ENCODE peak calls at places on chromosome 22, in seven cellular contexts. One of them, this sample, is unnamed.

GRCh38 chr22:27718186-27719032 is 83.1 kb downstream of the MN1 start:
- DNase-seq in tibial artery: peak
- DNase-seq in epithelial cell of esophagus: peak
- DNase-seq in heart left ventricle: peak
- DNase-seq in cardiac fibroblast: peak
- DNase-seq in AG04450: peak
- DNase-seq in thoracic aorta: peak
- DNase-seq in this sample: peak

GRCh38 chr22:38074181-38075104 is 9.5 kb downstream of the SLC16A8 start:
- DNase-seq in thoracic aorta: no peak
- DNase-seq in epithelial cell of esophagus: peak
- DNase-seq in cardiac fibroblast: peak
- DNase-seq in tibial artery: no peak
- DNase-seq in heart left ventricle: no peak
- DNase-seq in AG04450: peak
- DNase-seq in this sample: no peak

GRCh38 chr22:22195265-22196017 is 49.1 kb upstream of the VPREB1 start:
- DNase-seq in cardiac fibroblast: peak
- DNase-seq in tibial artery: peak
- DNase-seq in thoracic aorta: no peak
- DNase-seq in epithelial cell of esophagus: peak
- DNase-seq in heart left ventricle: peak
- DNase-seq in AG04450: no peak
- DNase-seq in this sample: peak

GRCh38 chr22:30243671-30244465 is 2.7 kb downstream of the LIF start:
- DNase-seq in cardiac fibroblast: no peak
- DNase-seq in tibial artery: no peak
- DNase-seq in heart left ventricle: no peak
- DNase-seq in AG04450: no peak
- DNase-seq in thoracic aorta: no peak
- DNase-seq in epithelial cell of esophagus: no peak
- DNase-seq in this sample: no peak

GRCh38 chr22:32852346-32853251 is 51.1 kb downstream of the TIMP3 start:
- DNase-seq in AG04450: no peak
- DNase-seq in heart left ventricle: peak
- DNase-seq in cardiac fibroblast: peak
- DNase-seq in tibial artery: peak
- DNase-seq in epithelial cell of esophagus: no peak
- DNase-seq in thoracic aorta: peak
- DNase-seq in this sample: no peak

GRCh38 chr22:31144223-31144622 is 3.9 kb upstream of the PLA2G3 start:
- DNase-seq in cardiac fibroblast: no peak
- DNase-seq in heart left ventricle: no peak
- DNase-seq in AG04450: no peak
- DNase-seq in tibial artery: no peak
- DNase-seq in epithelial cell of esophagus: peak
- DNase-seq in thoracic aorta: no peak
- DNase-seq in this sample: no peak

GRCh38 chr22:36816338-36816634 is 549 bp downstream of the PVALB start:
- DNase-seq in tibial artery: no peak
- DNase-seq in heart left ventricle: no peak
- DNase-seq in cardiac fibroblast: no peak
- DNase-seq in AG04450: no peak
- DNase-seq in epithelial cell of esophagus: no peak
- DNase-seq in thoracic aorta: no peak
- DNase-seq in this sample: no peak

GRCh38 chr22:38871360-38872171 is 450 bp downstream of the CBX6 start:
- DNase-seq in cardiac fibroblast: no peak
- DNase-seq in AG04450: no peak
- DNase-seq in epithelial cell of esophagus: no peak
- DNase-seq in tibial artery: no peak
- DNase-seq in heart left ventricle: no peak
- DNase-seq in thoracic aorta: no peak
- DNase-seq in this sample: no peak

GRCh38 chr22:44261861-44262595 is 50.7 kb downstream of the SHISAL1 start:
- DNase-seq in heart left ventricle: peak
- DNase-seq in cardiac fibroblast: peak
- DNase-seq in AG04450: no peak
- DNase-seq in thoracic aorta: no peak
- DNase-seq in epithelial cell of esophagus: no peak
- DNase-seq in tibial artery: peak
- DNase-seq in this sample: no peak

GRCh38 chr22:42844756-42845155 is 12.3 kb downstream of the ARFGAP3 start:
- DNase-seq in heart left ventricle: no peak
- DNase-seq in cardiac fibroblast: peak
- DNase-seq in epithelial cell of esophagus: peak
- DNase-seq in thoracic aorta: no peak
- DNase-seq in AG04450: no peak
- DNase-seq in tibial artery: no peak
- DNase-seq in this sample: no peak

GRCh38 chr22:48888466-48889208 is 939.0 kb downstream of the BRD1 start:
- DNase-seq in tibial artery: peak
- DNase-seq in epithelial cell of esophagus: no peak
- DNase-seq in thoracic aorta: no peak
- DNase-seq in heart left ventricle: no peak
- DNase-seq in cardiac fibroblast: no peak
- DNase-seq in AG04450: no peak
- DNase-seq in this sample: no peak

GRCh38 chr22:49198705-49199084 is 629.0 kb downstream of the BRD1 start:
- DNase-seq in epithelial cell of esophagus: no peak
- DNase-seq in tibial artery: peak
- DNase-seq in thoracic aorta: no peak
- DNase-seq in AG04450: no peak
- DNase-seq in cardiac fibroblast: no peak
- DNase-seq in heart left ventricle: peak
- DNase-seq in this sample: no peak

GRCh38 chr22:37623075-37624016 is 14.7 kb downstream of the GGA1 start:
- DNase-seq in heart left ventricle: peak
- DNase-seq in tibial artery: no peak
- DNase-seq in AG04450: no peak
- DNase-seq in cardiac fibroblast: peak
- DNase-seq in epithelial cell of esophagus: peak
- DNase-seq in thoracic aorta: no peak
- DNase-seq in this sample: no peak

GRCh38 chr22:31106651-31107205 is 640 bp downstream of the SELENOM start:
- DNase-seq in thoracic aorta: no peak
- DNase-seq in epithelial cell of esophagus: peak
- DNase-seq in heart left ventricle: peak
- DNase-seq in tibial artery: peak
- DNase-seq in AG04450: no peak
- DNase-seq in cardiac fibroblast: peak
- DNase-seq in this sample: no peak

GRCh38 chr22:19579113-19579811 is 55.1 kb upstream of the CLDN5 start:
- DNase-seq in tibial artery: no peak
- DNase-seq in heart left ventricle: no peak
- DNase-seq in thoracic aorta: no peak
- DNase-seq in AG04450: no peak
- DNase-seq in epithelial cell of esophagus: no peak
- DNase-seq in cardiac fibroblast: no peak
- DNase-seq in this sample: no peak

GRCh38 chr22:26672060-26672471 is 14.7 kb downstream of the MIAT start:
- DNase-seq in heart left ventricle: no peak
- DNase-seq in AG04450: no peak
- DNase-seq in tibial artery: no peak
- DNase-seq in cardiac fibroblast: no peak
- DNase-seq in thoracic aorta: no peak
- DNase-seq in epithelial cell of esophagus: no peak
- DNase-seq in this sample: no peak
- H3K4me3 ChIP-seq in heart left ventricle: peak
- H3K4me3 ChIP-seq in AG04450: peak
- H3K4me3 ChIP-seq in tibial artery: peak
- H3K4me3 ChIP-seq in cardiac fibroblast: no peak
- H3K4me3 ChIP-seq in thoracic aorta: peak
- H3K4me3 ChIP-seq in epithelial cell of esophagus: peak
- H3K4me3 ChIP-seq in this sample: peak

GRCh38 chr22:50306753-50307749 is at the start of gene PLXNB2:
- DNase-seq in cardiac fibroblast: peak
- DNase-seq in epithelial cell of esophagus: peak
- DNase-seq in heart left ventricle: peak
- DNase-seq in AG04450: peak
- DNase-seq in thoracic aorta: no peak
- DNase-seq in tibial artery: peak
- DNase-seq in this sample: no peak

GRCh38 chr22:50303848-50304527 is 3.5 kb downstream of the PLXNB2 start:
- DNase-seq in thoracic aorta: no peak
- DNase-seq in heart left ventricle: peak
- DNase-seq in epithelial cell of esophagus: peak
- DNase-seq in AG04450: no peak
- DNase-seq in cardiac fibroblast: no peak
- DNase-seq in tibial artery: peak
- DNase-seq in this sample: no peak

GRCh38 chr22:50305658-50306566 is 1.5 kb downstream of the PLXNB2 start:
- DNase-seq in cardiac fibroblast: peak
- DNase-seq in thoracic aorta: peak
- DNase-seq in epithelial cell of esophagus: peak
- DNase-seq in heart left ventricle: peak
- DNase-seq in tibial artery: peak
- DNase-seq in AG04450: peak
- DNase-seq in this sample: peak

GRCh38 chr22:50304528-50305392 is 2.7 kb downstream of the PLXNB2 start:
- DNase-seq in cardiac fibroblast: peak
- DNase-seq in epithelial cell of esophagus: peak
- DNase-seq in heart left ventricle: peak
- DNase-seq in AG04450: no peak
- DNase-seq in tibial artery: peak
- DNase-seq in thoracic aorta: no peak
- DNase-seq in this sample: no peak

GRCh38 chr22:50305393-50305657 is 2.1 kb downstream of the PLXNB2 start:
- DNase-seq in AG04450: no peak
- DNase-seq in thoracic aorta: no peak
- DNase-seq in cardiac fibroblast: no peak
- DNase-seq in heart left ventricle: no peak
- DNase-seq in epithelial cell of esophagus: no peak
- DNase-seq in tibial artery: no peak
- DNase-seq in this sample: no peak
- H3K4me3 ChIP-seq in AG04450: peak
- H3K4me3 ChIP-seq in thoracic aorta: peak
- H3K4me3 ChIP-seq in cardiac fibroblast: peak
- H3K4me3 ChIP-seq in heart left ventricle: peak
- H3K4me3 ChIP-seq in epithelial cell of esophagus: peak
- H3K4me3 ChIP-seq in tibial artery: peak
- H3K4me3 ChIP-seq in this sample: peak

DNA sequence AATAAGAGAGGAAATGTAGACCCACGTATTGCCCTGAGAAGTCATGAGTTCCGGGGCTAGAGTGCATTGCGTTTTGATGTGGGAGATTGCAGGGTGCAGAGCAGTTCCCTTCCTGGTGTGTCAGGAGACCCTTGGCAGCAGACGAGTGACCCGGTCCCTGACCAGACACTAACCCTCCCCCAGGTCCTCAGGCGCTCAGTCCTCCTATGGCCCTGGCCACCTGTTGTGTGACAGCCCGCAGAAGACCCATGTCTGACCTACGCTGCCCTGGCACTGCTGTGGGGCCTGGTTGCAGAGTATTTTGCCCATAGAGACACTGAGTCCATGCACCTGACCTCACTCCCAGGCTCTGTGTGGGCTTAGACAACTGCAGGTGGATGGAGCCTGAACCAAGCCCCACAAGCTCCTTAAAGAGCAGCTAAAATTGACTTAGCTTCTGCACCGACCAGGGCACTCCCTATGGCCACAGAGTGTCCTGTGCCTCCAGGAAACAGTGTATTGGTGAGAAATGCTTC is 833.8 kb downstream of the TBC1D22A start:
- DNase-seq in thoracic aorta: no peak
- DNase-seq in tibial artery: no peak
- DNase-seq in heart left ventricle: peak
- DNase-seq in cardiac fibroblast: no peak
- DNase-seq in AG04450: no peak
- DNase-seq in epithelial cell of esophagus: no peak
- DNase-seq in this sample: peak
- H3K4me3 ChIP-seq in thoracic aorta: no peak
- H3K4me3 ChIP-seq in tibial artery: no peak
- H3K4me3 ChIP-seq in heart left ventricle: no peak
- H3K4me3 ChIP-seq in cardiac fibroblast: no peak
- H3K4me3 ChIP-seq in AG04450: no peak
- H3K4me3 ChIP-seq in epithelial cell of esophagus: no peak
- H3K4me3 ChIP-seq in this sample: no peak

DNA sequence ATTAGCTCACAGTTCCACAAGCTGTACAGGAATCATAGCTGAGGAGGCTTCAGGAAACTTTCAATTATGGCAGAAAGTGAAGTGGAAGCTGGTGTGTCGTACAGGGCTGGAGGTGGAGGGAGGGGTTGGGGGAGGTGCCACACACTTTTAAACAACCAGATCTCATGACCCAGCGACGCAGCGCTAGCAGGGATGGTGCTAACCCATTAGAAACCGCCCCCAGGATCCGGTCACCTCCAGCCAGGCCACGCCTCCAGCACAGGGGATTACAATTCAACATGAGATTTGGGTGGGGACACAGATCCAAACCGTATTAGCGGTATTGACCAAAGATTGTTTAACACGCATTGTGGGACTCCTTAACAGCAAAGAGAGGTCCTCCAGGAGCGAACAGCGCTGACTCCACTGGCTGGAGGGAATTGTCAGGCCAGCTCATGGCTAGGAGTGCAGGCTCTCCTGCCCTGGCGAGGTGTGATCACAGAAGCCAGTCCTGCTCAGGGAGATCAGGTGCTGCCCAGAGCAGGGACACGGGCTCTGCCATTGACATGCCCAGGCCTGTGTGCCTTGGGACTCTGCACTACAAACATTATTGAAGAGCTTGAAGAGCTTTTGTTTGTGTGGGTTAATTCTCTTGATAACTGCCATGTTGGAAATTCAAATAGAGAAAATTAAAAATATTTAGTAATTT is 215.3 kb downstream of the TBC1D22A start:
- DNase-seq in cardiac fibroblast: no peak
- DNase-seq in tibial artery: no peak
- DNase-seq in AG04450: no peak
- DNase-seq in heart left ventricle: no peak
- DNase-seq in epithelial cell of esophagus: peak
- DNase-seq in thoracic aorta: no peak
- DNase-seq in this sample: no peak
- H3K4me3 ChIP-seq in cardiac fibroblast: no peak
- H3K4me3 ChIP-seq in tibial artery: no peak
- H3K4me3 ChIP-seq in AG04450: no peak
- H3K4me3 ChIP-seq in heart left ventricle: no peak
- H3K4me3 ChIP-seq in epithelial cell of esophagus: no peak
- H3K4me3 ChIP-seq in thoracic aorta: no peak
- H3K4me3 ChIP-seq in this sample: no peak

DNA sequence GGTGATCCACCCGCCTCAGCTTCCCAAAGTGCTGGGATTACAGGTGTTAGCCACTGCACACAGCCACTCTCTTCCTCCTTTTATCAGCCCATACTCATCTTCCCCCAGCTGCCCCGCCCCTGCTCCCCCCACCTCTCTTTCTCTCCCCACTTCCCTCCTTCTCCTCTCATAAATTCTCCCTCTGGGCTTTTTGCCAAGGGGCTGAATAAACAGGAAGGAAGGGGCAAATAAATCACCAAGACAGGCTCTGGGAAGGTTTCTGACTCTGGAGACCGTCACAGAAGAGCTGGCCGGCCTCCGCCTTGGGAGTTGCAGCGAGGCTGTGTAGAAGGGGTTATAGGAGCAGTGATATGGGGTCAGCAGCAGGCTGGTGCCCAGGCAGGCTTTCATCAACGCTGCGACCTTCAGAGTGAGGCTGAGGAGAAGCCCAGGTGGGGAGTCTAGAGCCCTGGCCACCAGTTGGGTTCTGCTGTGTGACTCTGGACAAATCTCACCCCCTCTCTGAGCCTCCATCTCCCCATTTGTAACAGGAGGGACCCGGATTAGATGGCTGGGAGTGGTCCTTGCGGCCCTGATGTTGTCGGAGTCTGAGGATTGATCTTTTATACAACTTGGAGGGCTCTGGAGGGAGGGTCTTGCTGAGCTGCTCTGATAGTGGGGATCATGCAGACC is 62.6 kb upstream of the RASD2 start:
- DNase-seq in epithelial cell of esophagus: peak
- DNase-seq in thoracic aorta: no peak
- DNase-seq in tibial artery: peak
- DNase-seq in heart left ventricle: peak
- DNase-seq in AG04450: peak
- DNase-seq in cardiac fibroblast: peak
- DNase-seq in this sample: no peak
- H3K4me3 ChIP-seq in epithelial cell of esophagus: no peak
- H3K4me3 ChIP-seq in thoracic aorta: no peak
- H3K4me3 ChIP-seq in tibial artery: no peak
- H3K4me3 ChIP-seq in heart left ventricle: no peak
- H3K4me3 ChIP-seq in AG04450: no peak
- H3K4me3 ChIP-seq in cardiac fibroblast: no peak
- H3K4me3 ChIP-seq in this sample: no peak

This sample was measured in esophagus muscularis mucosa.